ENCODE peak calls at places on chromosomes 1 and 21, in four cellular contexts. E, F, W and A are unnamed samples.

GRCh38 chr1:182217967-182218366 is 156.5 kb upstream of the ZNF648 start:
- DNase-seq in E (no peak), F (no peak), W (no peak), A (no peak)

GRCh38 chr1:35377553-35377952 is 109.0 kb downstream of the ZMYM4 start:
- DNase-seq in E (no peak), F (no peak), W (no peak), A (no peak)

GRCh38 chr1:193654951-193655705 is 468.7 kb upstream of the B3GALT2 start:
- DNase-seq in E (peak; percentile 39), F (no peak), W (peak; percentile 25), A (no peak)

GRCh38 chr1:238606896-238607295 is 716.2 kb upstream of the ZP4 start:
- DNase-seq in E (no peak), F (no peak), W (peak; percentile 55), A (no peak)

GRCh38 chr21:44454747-44455523 is at the start of gene LRRC3:
- DNase-seq in E (peak; percentile 91), F (peak; percentile 3), W (peak; percentile 66), A (peak; percentile 80)

GRCh38 chr21:26126168-26126553 is 44.4 kb downstream of the APP start:
- DNase-seq in E (no peak), F (no peak), W (no peak), A (no peak)

GRCh38 chr1:189434461-189434860 is 1043.2 kb downstream of the BRINP3 start:
- DNase-seq in E (no peak), F (no peak), W (peak; percentile 46), A (no peak)

GRCh38 chr1:171152533-171152932 is 32.6 kb upstream of the FMO2 start:
- DNase-seq in E (no peak), F (no peak), W (no peak), A (no peak)

GRCh38 chr1:220483700-220484099 is 44.2 kb upstream of the MARK1 start:
- DNase-seq in E (peak; percentile 44), F (peak; percentile 87), W (no peak), A (no peak)

GRCh38 chr1:206687915-206688442 is 3.3 kb downstream of the MAPKAPK2 start:
- DNase-seq in E (no peak), F (no peak), W (peak; percentile 50), A (no peak)

GRCh38 chr1:223704921-223705878 is 7.1 kb upstream of the CAPN2 start:
- DNase-seq in E (peak; percentile 64), F (no peak), W (peak; percentile 84), A (no peak)

GRCh38 chr1:234369784-234370183 is 3.5 kb upstream of the COA6 start:
- DNase-seq in E (no peak), F (no peak), W (peak; percentile 3), A (no peak)

GRCh38 chr1:27503961-27504587 is 14.1 kb upstream of the WASF2 start:
- DNase-seq in E (no peak), F (no peak), W (no peak), A (no peak)

GRCh38 chr1:27505420-27505680 is 15.4 kb upstream of the WASF2 start:
- DNase-seq in E (no peak), F (no peak), W (no peak), A (no peak)

GRCh38 chr1:27506703-27507102 is 16.7 kb upstream of the WASF2 start:
- DNase-seq in E (peak; percentile 28), F (no peak), W (no peak), A (no peak)

GRCh38 chr1:27503033-27503432 is 13.1 kb upstream of the WASF2 start:
- DNase-seq in E (peak; percentile 17), F (no peak), W (no peak), A (no peak)

GRCh38 chr1:27504588-27505419 is 14.8 kb upstream of the WASF2 start:
- DNase-seq in E (peak; percentile 90), F (no peak), W (peak; percentile 69), A (no peak)
- H3K4me3 ChIP-seq in E (no peak overlapping the region), F (no peak overlapping the region), W (no peak overlapping the region), A (no peak overlapping the region)

GRCh38 chr1:32116531-32116930 is 8.7 kb downstream of the KPNA6 start:
- DNase-seq in E (no peak), F (no peak), W (no peak), A (no peak)
- H3K4me3 ChIP-seq in E (no peak overlapping the region), F (no peak overlapping the region), W (no peak overlapping the region), A (no peak overlapping the region)

GRCh38 chr1:211606327-211606913 is 27.5 kb upstream of the SLC30A1 start:
- DNase-seq in E (no peak), F (no peak), W (no peak), A (peak; percentile 60)
- H3K4me3 ChIP-seq in E (no peak overlapping the region), F (no peak overlapping the region), W (no peak overlapping the region), A (peak overlapping the region; percentile 59)

DNA sequence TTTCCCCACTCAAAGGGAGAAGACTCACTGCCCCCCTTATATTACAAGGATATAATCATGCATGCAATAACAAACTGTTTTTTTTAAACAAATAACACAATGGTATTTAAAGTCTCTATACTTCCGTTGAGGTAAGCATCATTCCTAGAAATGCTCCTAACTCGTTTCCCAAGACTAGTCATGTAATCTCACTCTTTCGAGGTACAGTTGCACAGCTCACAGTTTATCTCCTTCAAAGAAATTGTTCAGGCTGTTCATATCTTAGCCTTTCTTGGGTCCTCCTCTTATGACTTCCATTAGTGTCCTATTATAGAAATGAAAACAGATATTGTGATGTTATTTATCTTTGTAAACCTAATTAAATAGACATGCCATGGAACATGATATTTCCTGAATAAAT is 705.0 kb downstream of the KCNT2 start:
- DNase-seq in E (no peak), F (no peak), W (no peak), A (no peak)
- H3K4me3 ChIP-seq in E (no peak overlapping the region), F (no peak overlapping the region), W (no peak overlapping the region), A (no peak overlapping the region)

GRCh38 chr1:197958438-197958837 is 41.3 kb downstream of the LHX9 start:
- DNase-seq in E (no peak), F (no peak), W (no peak), A (no peak)

GRCh38 chr1:197954718-197955418 is 37.7 kb downstream of the LHX9 start:
- DNase-seq in E (no peak), F (no peak), W (no peak), A (no peak)

GRCh38 chr1:197951617-197952175 is 34.5 kb downstream of the LHX9 start:
- DNase-seq in E (no peak), F (no peak), W (no peak), A (no peak)

GRCh38 chr1:197958861-197959260 is 41.7 kb downstream of the LHX9 start:
- DNase-seq in E (no peak), F (no peak), W (no peak), A (no peak)

GRCh38 chr1:197955486-197956394 is 38.6 kb downstream of the LHX9 start:
- DNase-seq in E (no peak), F (no peak), W (peak; percentile 27), A (no peak)
- H3K4me3 ChIP-seq in E (no peak overlapping the region), F (no peak overlapping the region), W (no peak overlapping the region), A (no peak overlapping the region)

GRCh38 chr21:36701912-36702621 is 3.2 kb downstream of the SIM2 start:
- DNase-seq in E (peak; percentile 22), F (no peak), W (no peak), A (no peak)
- H3K4me3 ChIP-seq in E (no peak overlapping the region), F (no peak overlapping the region), W (no peak overlapping the region), A (no peak overlapping the region)

GRCh38 chr1:186812560-186812959 is 16.2 kb upstream of the PLA2G4A start:
- DNase-seq in E (no peak), F (no peak), W (peak; percentile 97), A (no peak)
- H3K4me3 ChIP-seq in E (no peak overlapping the region), F (no peak overlapping the region), W (no peak overlapping the region), A (no peak overlapping the region)

GRCh38 chr1:55962472-55962871 is 616.9 kb downstream of the PLPP3 start:
- DNase-seq in E (no peak), F (no peak), W (no peak), A (no peak)
- H3K4me3 ChIP-seq in E (no peak overlapping the region), F (no peak overlapping the region), W (no peak overlapping the region), A (no peak overlapping the region)